ENCODE peak calls at places on chromosomes 4 and X, in six cellular contexts. J is endodermal cell, Q is left ventricle myocardium inferior, B is dorsolateral prefrontal cortex, G is endothelial cell, Y is OCI-LY7. S is an unnamed sample.

GRCh38 chr4:182339246-182339645 is 96.0 kb downstream of the TENM3 start:
- DNase-seq in J (peak; percentile 86), Q (no peak), B (no peak), G (no peak), Y (no peak), S (no peak)

GRCh38 chr4:126784966-126785580 is 847.7 kb upstream of the INTU start:
- DNase-seq in J (no peak), Q (no peak), B (no peak), G (no peak), Y (no peak), S (no peak)

GRCh38 chr4:86043755-86044592 is 315.9 kb downstream of the MAPK10 start:
- DNase-seq in J (peak; percentile 43), Q (no peak), B (no peak), G (peak; percentile 44), Y (peak; percentile 57), S (no peak)

GRCh38 chrX:37314526-37314925 is 34.6 kb upstream of the PRRG1 start:
- DNase-seq in J (no peak), Q (no peak), B (no peak), G (no peak), Y (no peak), S (no peak)

GRCh38 chr4:71026086-71026485 is 32.6 kb downstream of the DCK start:
- DNase-seq in J (no peak), Q (no peak), B (no peak), G (no peak), Y (no peak), S (no peak)

GRCh38 chrX:118497180-118497814 is 1.7 kb downstream of the DOCK11 start:
- DNase-seq in J (no peak), Q (no peak), B (no peak), G (no peak), Y (peak; percentile 35), S (peak; percentile 26)

GRCh38 chr4:67522851-67523671 is 22.2 kb downstream of the CENPC start:
- DNase-seq in J (no peak), Q (no peak), B (no peak), G (no peak), Y (no peak), S (no peak)

GRCh38 chrX:68113837-68114572 is 319.3 kb downstream of the OPHN1 start:
- DNase-seq in J (no peak), Q (no peak), B (no peak), G (no peak), Y (no peak), S (no peak)

GRCh38 chr4:67584496-67584895 is 26.0 kb downstream of the STAP1 start:
- DNase-seq in J (no peak), Q (no peak), B (no peak), G (no peak), Y (no peak), S (no peak)

GRCh38 chr4:111283066-111283677 is 660.3 kb upstream of the PITX2 start:
- DNase-seq in J (peak; percentile 89), Q (peak; percentile 34), B (peak; percentile 28), G (peak; percentile 74), Y (peak; percentile 55), S (peak; percentile 38)

GRCh38 chr4:8725845-8726244 is 133.3 kb downstream of the CPZ start:
- DNase-seq in J (peak; percentile 28), Q (no peak), B (no peak), G (no peak), Y (no peak), S (no peak)

GRCh38 chrX:53714580-53715335 is 28.2 kb upstream of the HUWE1 start:
- DNase-seq in J (peak; percentile 68), Q (no peak), B (no peak), G (no peak), Y (peak; percentile 72), S (peak; percentile 30)

GRCh38 chr4:151688003-151688784 is 72.6 kb downstream of the GATB start:
- DNase-seq in J (peak; percentile 81), Q (no peak), B (no peak), G (no peak), Y (no peak), S (no peak)

GRCh38 chr4:147060171-147060931 is 114.7 kb upstream of the TTC29 start:
- DNase-seq in J (no peak), Q (no peak), B (no peak), G (no peak), Y (no peak), S (no peak)

GRCh38 chr4:143395054-143395453 is 58.4 kb downstream of the GAB1 start:
- DNase-seq in J (no peak), Q (no peak), B (no peak), G (no peak), Y (no peak), S (no peak)

GRCh38 chr4:88743696-88744095 is 46.1 kb upstream of the NAP1L5 start:
- DNase-seq in J (no peak), Q (no peak), B (no peak), G (no peak), Y (no peak), S (no peak)

GRCh38 chr4:99011910-99012309 is 16.4 kb downstream of the METAP1 start:
- DNase-seq in J (no peak), Q (no peak), B (no peak), G (no peak), Y (no peak), S (no peak)

DNA sequence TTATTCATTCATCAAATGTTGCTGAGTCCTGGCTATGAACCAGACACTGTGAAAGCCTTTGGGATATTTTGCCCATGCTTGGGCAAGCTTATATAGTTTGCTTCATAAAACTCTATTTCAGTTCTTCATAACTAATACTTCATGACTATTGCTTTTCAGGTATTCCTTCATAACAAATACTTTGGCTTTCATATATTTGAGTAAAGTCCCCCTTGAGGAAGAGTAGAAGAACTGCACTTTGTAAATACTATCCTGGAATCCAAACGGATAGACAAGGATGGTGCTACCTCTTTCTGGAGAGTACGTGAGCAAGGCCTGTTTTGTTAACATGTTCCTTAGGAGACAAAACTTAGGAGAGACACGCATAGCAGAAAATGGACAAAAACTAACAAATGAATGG is 1.7 kb upstream of the AFP start:
- DNase-seq in J (no peak), Q (no peak), B (no peak), G (no peak), Y (peak; percentile 20), S (peak; percentile 6)
- TF ChIP-seq CTCF in J (peak; percentile 78), Q (peak; percentile 40), B (peak; percentile 39), G (peak; percentile 87), Y (peak; percentile 79), S (peak; percentile 40)

DNA sequence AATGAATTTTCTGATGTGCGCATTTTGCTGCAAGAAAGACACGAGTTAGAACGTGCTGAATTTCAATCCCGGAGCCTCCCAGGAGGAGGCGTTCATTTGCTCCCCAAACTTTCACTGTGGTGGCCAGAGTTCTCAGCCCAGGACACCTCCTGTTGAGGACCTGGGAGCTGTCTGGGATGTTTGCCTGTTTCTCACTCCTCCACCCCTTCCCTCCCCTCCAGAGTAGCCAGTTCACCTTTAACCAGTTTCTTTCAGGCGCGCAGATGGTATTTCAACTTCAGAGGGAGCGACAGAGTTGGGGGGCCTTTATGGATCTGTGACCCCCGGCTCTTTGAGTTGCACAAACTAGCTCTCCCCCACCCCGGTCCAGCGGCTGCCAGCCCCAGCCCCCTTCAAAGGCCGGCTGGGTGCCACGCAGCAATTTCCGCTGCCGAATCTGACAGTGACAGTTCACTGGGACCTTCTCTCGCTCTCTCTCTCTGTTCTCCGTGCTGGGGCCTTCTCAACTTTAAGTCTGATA is 99.9 kb upstream of the STX18 start:
- DNase-seq in J (peak; percentile 79), Q (no peak), B (no peak), G (no peak), Y (no peak), S (no peak)
- TF ChIP-seq CTCF in J (no peak), Q (no peak), B (no peak), G (no peak), Y (no peak), S (no peak)

GRCh38 chrX:130179579-130180215 is 7.9 kb downstream of the RAB33A start:
- DNase-seq in J (no peak), Q (no peak), B (no peak), G (no peak), Y (no peak), S (no peak)
- TF ChIP-seq CTCF in J (no peak), Q (no peak), B (no peak), G (no peak), Y (no peak), S (no peak)

GRCh38 chr4:48931459-48931858 is 24.9 kb upstream of the OCIAD2 start:
- DNase-seq in J (no peak), Q (no peak), B (no peak), G (no peak), Y (no peak), S (no peak)
- TF ChIP-seq CTCF in J (no peak), Q (no peak), B (no peak), G (no peak), Y (no peak), S (no peak)

DNA sequence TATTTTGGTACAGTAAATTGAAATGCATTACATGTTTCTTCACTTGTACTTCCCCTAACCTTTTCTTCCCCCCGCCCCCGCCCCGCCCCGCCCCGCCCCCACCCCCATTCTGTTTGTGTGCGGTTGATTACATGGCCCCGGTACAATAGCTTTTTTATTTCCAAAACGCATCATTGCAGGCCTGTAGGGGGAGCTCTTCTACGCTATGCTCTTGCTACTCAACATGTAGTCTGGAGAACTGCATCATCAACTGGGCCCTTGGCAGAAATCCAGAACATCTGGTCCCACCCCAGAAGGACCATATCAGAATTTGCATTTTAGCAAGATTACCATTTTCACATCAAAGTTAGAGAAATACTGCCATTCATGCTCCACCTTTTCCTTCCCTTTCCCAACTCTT is 333.3 kb upstream of the DDX53 start:
- DNase-seq in J (peak; percentile 83), Q (no peak), B (peak; percentile 70), G (peak; percentile 6), Y (peak; percentile 13), S (no peak)
- TF ChIP-seq CTCF in J (peak; percentile 77), Q (no peak), B (peak; percentile 39), G (peak; percentile 33), Y (no peak), S (peak; percentile 40)

GRCh38 chr4:105895609-105896460 is 564 bp downstream of the NPNT start:
- DNase-seq in J (peak; percentile 75), Q (peak; percentile 17), B (no peak), G (peak; percentile 33), Y (no peak), S (peak; percentile 56)
- TF ChIP-seq CTCF in J (peak; percentile 60), Q (peak; percentile 24), B (no peak), G (peak; percentile 14), Y (no peak), S (no peak)